ENCODE peak calls at places on chromosomes 13 and 19, in four cellular contexts. One of them, this sample, is unnamed.

GRCh38 chr13:29464105-29464679 is 131.3 kb downstream of the SLC7A1 start:
- DNase-seq in AG09309: no peak
- DNase-seq in NCI-H2029: no peak
- DNase-seq in skeletal muscle cell: no peak
- DNase-seq in this sample: no peak

GRCh38 chr13:110471833-110472162 is 89.7 kb downstream of the RAB20 start:
- DNase-seq in AG09309: no peak
- DNase-seq in NCI-H2029: no peak
- DNase-seq in skeletal muscle cell: no peak
- DNase-seq in this sample: no peak

GRCh38 chr13:74570834-74571233 is 436.6 kb upstream of the KLF12 start:
- DNase-seq in AG09309: peak
- DNase-seq in NCI-H2029: no peak
- DNase-seq in skeletal muscle cell: peak
- DNase-seq in this sample: no peak

GRCh38 chr19:4375164-4375619 is 25.2 kb downstream of the SH3GL1 start:
- DNase-seq in AG09309: no peak
- DNase-seq in NCI-H2029: peak
- DNase-seq in skeletal muscle cell: no peak
- DNase-seq in this sample: no peak

GRCh38 chr13:48580185-48580803 is 47.4 kb upstream of the RCBTB2 start:
- DNase-seq in AG09309: no peak
- DNase-seq in NCI-H2029: peak
- DNase-seq in skeletal muscle cell: no peak
- DNase-seq in this sample: peak

GRCh38 chr13:94656766-94657165 is 55.1 kb downstream of the GPR180 start:
- DNase-seq in AG09309: peak
- DNase-seq in NCI-H2029: no peak
- DNase-seq in skeletal muscle cell: peak
- DNase-seq in this sample: no peak

GRCh38 chr13:105466376-105466775 is 1069.1 kb downstream of the EFNB2 start:
- DNase-seq in AG09309: no peak
- DNase-seq in NCI-H2029: no peak
- DNase-seq in skeletal muscle cell: no peak
- DNase-seq in this sample: no peak

GRCh38 chr13:102599451-102600012 is 2.7 kb downstream of the TPP2 start:
- DNase-seq in AG09309: no peak
- DNase-seq in NCI-H2029: no peak
- DNase-seq in skeletal muscle cell: no peak
- DNase-seq in this sample: no peak

GRCh38 chr13:75902166-75903104 is 266.3 kb downstream of the LMO7 start:
- DNase-seq in AG09309: no peak
- DNase-seq in NCI-H2029: no peak
- DNase-seq in skeletal muscle cell: no peak
- DNase-seq in this sample: no peak

GRCh38 chr19:43132696-43133095 is 50.2 kb upstream of the PSG2 start:
- DNase-seq in AG09309: no peak
- DNase-seq in NCI-H2029: no peak
- DNase-seq in skeletal muscle cell: no peak
- DNase-seq in this sample: no peak

GRCh38 chr13:67283602-67284001 is 53.5 kb upstream of the PCDH9 start:
- DNase-seq in AG09309: no peak
- DNase-seq in NCI-H2029: no peak
- DNase-seq in skeletal muscle cell: no peak
- DNase-seq in this sample: no peak

GRCh38 chr13:79667771-79668170 is 186.8 kb downstream of the NDFIP2 start:
- DNase-seq in AG09309: no peak
- DNase-seq in NCI-H2029: no peak
- DNase-seq in skeletal muscle cell: no peak
- DNase-seq in this sample: no peak

GRCh38 chr13:112688560-112689497 is 1.0 kb upstream of the ATP11A start:
- DNase-seq in AG09309: no peak
- DNase-seq in NCI-H2029: no peak
- DNase-seq in skeletal muscle cell: no peak
- DNase-seq in this sample: peak

GRCh38 chr19:36136975-36137686 is 2.7 kb upstream of the CAPNS1 start:
- DNase-seq in AG09309: no peak
- DNase-seq in NCI-H2029: peak
- DNase-seq in skeletal muscle cell: no peak
- DNase-seq in this sample: peak

GRCh38 chr19:30070198-30070969 is 128.3 kb downstream of the URI1 start:
- DNase-seq in AG09309: no peak
- DNase-seq in NCI-H2029: no peak
- DNase-seq in skeletal muscle cell: no peak
- DNase-seq in this sample: no peak

GRCh38 chr13:28741080-28741479 is 22.3 kb upstream of the SLC46A3 start:
- DNase-seq in AG09309: no peak
- DNase-seq in NCI-H2029: no peak
- DNase-seq in skeletal muscle cell: no peak
- DNase-seq in this sample: no peak

GRCh38 chr19:1001538-1002166 is 1.4 kb downstream of the GRIN3B start:
- DNase-seq in AG09309: no peak
- DNase-seq in NCI-H2029: no peak
- DNase-seq in skeletal muscle cell: no peak
- DNase-seq in this sample: peak

GRCh38 chr19:1074512-1075283 is 7.7 kb downstream of the ARHGAP45 start:
- DNase-seq in AG09309: no peak
- DNase-seq in NCI-H2029: peak
- DNase-seq in skeletal muscle cell: no peak
- DNase-seq in this sample: peak

GRCh38 chr19:16067205-16067938 is 8.9 kb upstream of the TPM4 start:
- DNase-seq in AG09309: peak
- DNase-seq in NCI-H2029: no peak
- DNase-seq in skeletal muscle cell: peak
- DNase-seq in this sample: no peak

GRCh38 chr13:83883061-83883523 is 818 bp upstream of the SLITRK1 start:
- DNase-seq in AG09309: no peak
- DNase-seq in NCI-H2029: no peak
- DNase-seq in skeletal muscle cell: no peak
- DNase-seq in this sample: no peak

GRCh38 chr19:6424190-6424938 is at the start of gene KHSRP:
- DNase-seq in AG09309: no peak
- DNase-seq in NCI-H2029: no peak
- DNase-seq in skeletal muscle cell: no peak
- DNase-seq in this sample: no peak

GRCh38 chr13:42652642-42653415 is 78.9 kb downstream of the TNFSF11 start:
- DNase-seq in AG09309: no peak
- DNase-seq in NCI-H2029: no peak
- DNase-seq in skeletal muscle cell: no peak
- DNase-seq in this sample: no peak

GRCh38 chr13:81487151-81487550 is 1146.2 kb upstream of the SPRY2 start:
- DNase-seq in AG09309: no peak
- DNase-seq in NCI-H2029: no peak
- DNase-seq in skeletal muscle cell: no peak
- DNase-seq in this sample: no peak

GRCh38 chr19:39356073-39356472 is 13.9 kb downstream of the SAMD4B start:
- DNase-seq in AG09309: no peak
- DNase-seq in NCI-H2029: no peak
- DNase-seq in skeletal muscle cell: no peak
- DNase-seq in this sample: no peak

GRCh38 chr13:79481685-79482052 is 714 bp downstream of the NDFIP2 start:
- DNase-seq in AG09309: no peak
- DNase-seq in NCI-H2029: no peak
- DNase-seq in skeletal muscle cell: no peak
- DNase-seq in this sample: no peak

GRCh38 chr13:114166381-114167131 is 12.5 kb upstream of the CFAP97D2 start:
- DNase-seq in AG09309: no peak
- DNase-seq in NCI-H2029: peak
- DNase-seq in skeletal muscle cell: no peak
- DNase-seq in this sample: no peak

GRCh38 chr19:3656073-3656746 is 29.6 kb upstream of the CACTIN start:
- DNase-seq in AG09309: no peak
- DNase-seq in NCI-H2029: no peak
- DNase-seq in skeletal muscle cell: peak
- DNase-seq in this sample: peak

This sample was measured in CD4-positive, alpha-beta memory T cell.